ENCODE peak calls at places on chromosome 6, in nine cellular contexts. T, H, C, A, R, V, B, K and E are unnamed samples.
A peak's percentile ranks its signal among the peaks of the same experiment; 100 is the strongest.

GRCh38 chr6:167686204-167686893 is 140.4 kb upstream of the AFDN start:
- DNase-seq in T (no peak), H (no peak), C (no peak), A (no peak), R (no peak), V (no peak), B (no peak), K (no peak), E (no peak)

GRCh38 chr6:155291291-155291690 is 23.0 kb downstream of the TFB1M start:
- DNase-seq in T (no peak), H (no peak), C (no peak), A (no peak), R (no peak), V (no peak), B (no peak), K (no peak), E (no peak)

GRCh38 chr6:24524801-24525200 is 30.0 kb downstream of the ALDH5A1 start:
- DNase-seq in T (peak; percentile 36), H (no peak), C (no peak), A (peak; percentile 58), R (no peak), V (no peak), B (peak; percentile 53), K (no peak), E (peak; percentile 50)

GRCh38 chr6:65117854-65118409 is 589.1 kb downstream of the EYS start:
- DNase-seq in T (no peak), H (no peak), C (no peak), A (no peak), R (no peak), V (no peak), B (no peak), K (no peak), E (no peak)

GRCh38 chr6:124867126-124867525 is 95.1 kb upstream of the RNF217 start:
- DNase-seq in T (no peak), H (no peak), C (no peak), A (no peak), R (no peak), V (no peak), B (no peak), K (no peak), E (no peak)

GRCh38 chr6:44649365-44650025 is 262.0 kb downstream of the CDC5L start:
- DNase-seq in T (no peak), H (no peak), C (peak; percentile 41), A (no peak), R (no peak), V (no peak), B (peak; percentile 61), K (no peak), E (no peak)

GRCh38 chr6:52611833-52612232 is 35.0 kb upstream of the TRAM2 start:
- DNase-seq in T (no peak), H (no peak), C (no peak), A (no peak), R (no peak), V (no peak), B (no peak), K (no peak), E (no peak)

GRCh38 chr6:14743465-14744211 is 502.2 kb upstream of the JARID2 start:
- DNase-seq in T (peak; percentile 74), H (peak; percentile 49), C (peak; percentile 87), A (no peak), R (no peak), V (peak; percentile 94), B (peak; percentile 99), K (peak; percentile 78), E (no peak)

GRCh38 chr6:1313364-1313754 is 1.5 kb downstream of the FOXQ1 start:
- DNase-seq in T (no peak), H (no peak), C (no peak), A (no peak), R (no peak), V (no peak), B (peak; percentile 52), K (no peak), E (peak; percentile 30)

GRCh38 chr6:1312193-1312443 is 220 bp downstream of the FOXQ1 start:
- DNase-seq in T (no peak), H (no peak), C (no peak), A (no peak), R (no peak), V (no peak), B (no peak), K (no peak), E (peak; percentile 36)

GRCh38 chr6:1312444-1313363 is 806 bp downstream of the FOXQ1 start:
- DNase-seq in T (no peak), H (no peak), C (no peak), A (peak; percentile 13), R (no peak), V (no peak), B (peak; percentile 76), K (no peak), E (peak; percentile 42)

GRCh38 chr6:1310628-1311399 is 1.1 kb upstream of the FOXQ1 start:
- DNase-seq in T (no peak), H (no peak), C (peak; percentile 68), A (peak; percentile 48), R (no peak), V (no peak), B (peak; percentile 38), K (no peak), E (no peak)

DNA sequence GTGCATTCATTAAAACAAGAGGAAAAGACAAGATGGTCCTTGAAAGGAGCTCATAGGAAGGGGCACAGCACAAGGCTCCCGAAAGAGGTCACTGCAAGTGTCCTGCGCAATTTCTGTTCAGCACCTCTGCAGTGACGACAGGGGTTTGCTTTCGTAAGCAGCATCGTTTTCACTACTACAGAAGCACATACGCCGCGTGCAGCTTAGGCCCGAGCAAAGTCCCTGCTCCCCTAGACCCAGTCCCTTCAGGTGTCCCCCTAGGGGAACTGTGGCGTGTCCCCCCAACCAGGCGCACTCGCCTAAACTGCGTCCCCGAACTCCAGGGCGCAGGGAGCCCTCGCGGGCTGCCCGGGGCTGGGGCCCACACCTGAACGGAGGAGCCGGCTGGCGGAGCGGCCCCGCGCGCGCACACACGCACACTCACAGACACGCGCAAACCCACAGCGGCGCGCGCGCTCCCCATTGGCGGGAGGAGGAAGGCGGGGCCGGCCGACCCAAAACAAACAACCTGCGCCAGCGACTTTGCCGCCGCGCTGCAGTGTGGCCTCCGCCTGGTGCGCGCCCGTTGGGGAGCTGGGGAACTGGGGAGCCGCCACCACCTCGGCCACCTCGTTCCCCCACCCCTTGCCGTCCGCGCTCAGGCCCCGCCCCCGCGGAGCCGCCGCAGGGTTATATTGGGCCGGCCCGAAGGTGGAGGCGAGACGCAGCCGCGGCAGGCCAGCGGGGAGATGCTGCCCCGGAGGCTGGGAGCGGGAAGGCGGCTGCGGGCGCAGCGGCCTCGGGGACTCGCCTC is at the start of gene FOXQ1:
- DNase-seq in T (no peak), H (no peak), C (peak; percentile 71), A (peak; percentile 45), R (no peak), V (no peak), B (peak; percentile 92), K (no peak), E (peak; percentile 40)
- TF ChIP-seq CTCF in T (peak; percentile 22), H (no peak), C (no peak), A (no peak), R (no peak), V (no peak), B (no peak), K (no peak), E (no peak)

DNA sequence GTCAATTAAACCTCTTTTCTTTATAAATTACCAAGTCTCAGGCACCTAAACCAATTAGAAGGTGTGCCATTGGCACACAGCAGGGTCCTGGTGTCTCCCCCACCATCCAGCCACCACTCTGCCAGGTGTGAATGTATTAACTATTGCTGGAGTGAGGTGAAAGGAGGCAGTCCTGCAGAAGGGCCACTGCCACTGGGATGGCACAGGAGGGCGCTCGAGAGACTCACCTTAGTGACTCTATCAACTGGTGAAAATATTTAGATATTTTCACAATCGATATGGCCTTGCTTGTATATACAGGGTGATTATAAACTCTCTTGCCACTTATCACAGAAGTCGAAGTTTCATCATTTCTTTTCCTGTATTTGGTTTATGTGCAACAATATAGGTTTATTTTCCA is 145.6 kb upstream of the ESR1 start:
- DNase-seq in T (no peak), H (no peak), C (no peak), A (no peak), R (no peak), V (no peak), B (no peak), K (no peak), E (no peak)
- TF ChIP-seq CTCF in T (peak; percentile 37), H (no peak), C (no peak), A (peak; percentile 33), R (no peak), V (no peak), B (peak; percentile 7), K (no peak), E (peak; percentile 16)

GRCh38 chr6:133804263-133804662 is 84.7 kb upstream of the TCF21 start:
- DNase-seq in T (no peak), H (no peak), C (no peak), A (no peak), R (no peak), V (no peak), B (peak; percentile 34), K (peak; percentile 68), E (no peak)

GRCh38 chr6:133802861-133803260 is 86.1 kb upstream of the TCF21 start:
- DNase-seq in T (no peak), H (no peak), C (no peak), A (no peak), R (no peak), V (no peak), B (peak; percentile 35), K (no peak), E (no peak)

GRCh38 chr6:133806358-133806757 is 82.6 kb upstream of the TCF21 start:
- DNase-seq in T (no peak), H (no peak), C (no peak), A (no peak), R (no peak), V (no peak), B (peak; percentile 52), K (no peak), E (no peak)

GRCh38 chr6:133807531-133807930 is 81.4 kb upstream of the TCF21 start:
- DNase-seq in T (no peak), H (no peak), C (no peak), A (no peak), R (no peak), V (no peak), B (no peak), K (no peak), E (no peak)

DNA sequence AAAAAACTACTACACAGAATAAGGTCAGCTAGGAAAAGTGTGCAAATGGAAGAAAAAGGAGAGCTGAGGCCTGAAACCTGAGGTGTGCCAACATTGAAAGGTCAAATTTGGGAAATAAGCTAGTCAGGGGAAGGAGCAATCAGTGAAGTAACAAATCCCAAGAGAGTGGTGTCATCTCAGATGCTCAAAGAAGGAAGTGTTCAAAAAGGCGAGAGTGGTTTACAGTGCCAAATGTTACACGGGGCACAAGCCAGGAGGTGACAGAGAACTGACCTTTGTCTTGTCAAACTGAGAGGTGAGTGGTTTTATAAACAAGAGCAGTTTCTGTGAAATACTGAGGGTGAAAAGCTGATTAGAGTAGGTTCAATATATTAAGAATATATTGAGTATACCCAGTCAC is 83.0 kb upstream of the TCF21 start:
- DNase-seq in T (no peak), H (no peak), C (no peak), A (no peak), R (no peak), V (no peak), B (no peak), K (no peak), E (no peak)
- TF ChIP-seq CTCF in T (no peak), H (no peak), C (no peak), A (no peak), R (no peak), V (no peak), B (no peak), K (no peak), E (no peak)

GRCh38 chr6:19354181-19354580 is 483.0 kb upstream of the ID4 start:
- DNase-seq in T (no peak), H (no peak), C (no peak), A (no peak), R (no peak), V (no peak), B (no peak), K (no peak), E (no peak)

GRCh38 chr6:19349429-19349828 is 487.7 kb upstream of the ID4 start:
- DNase-seq in T (no peak), H (no peak), C (no peak), A (no peak), R (no peak), V (no peak), B (no peak), K (no peak), E (no peak)
- TF ChIP-seq CTCF in T (no peak), H (no peak), C (no peak), A (no peak), R (no peak), V (no peak), B (no peak), K (no peak), E (no peak)